ENCODE peak calls at places on chromosome 17, in six cellular contexts. J is GM12891, Z is K562, X is GM12878, H is HepG2, Y is H1. K is an unnamed sample.
A peak's percentile ranks its signal among the peaks of the same experiment; 100 is the strongest.

GRCh38 chr17:65554568-65555223 is 6.8 kb downstream of the AXIN2 start:
- DNase-seq in H (no peak), Y (no peak), X (no peak), Z (no peak), J (no peak), K (no peak)

GRCh38 chr17:17487998-17488397 is 8.2 kb downstream of the RASD1 start:
- DNase-seq in J (no peak), Y (no peak), Z (no peak), X (no peak), H (no peak), K (no peak)

GRCh38 chr17:43936434-43936833 is 5.8 kb downstream of the PPY start:
- DNase-seq in Z (no peak), H (no peak), J (no peak), Y (no peak), X (no peak), K (no peak)

GRCh38 chr17:53932386-53932785 is 109.7 kb downstream of the KIF2B start:
- DNase-seq in Z (no peak), Y (no peak), J (no peak), H (no peak), X (no peak), K (no peak)

GRCh38 chr17:28944343-28944742 is 7.0 kb downstream of the PHF12 start:
- DNase-seq in Y (no peak), H (no peak), X (no peak), Z (no peak), J (no peak), K (no peak)

GRCh38 chr17:71032746-71033273 is 863.5 kb downstream of the KCNJ2 start:
- DNase-seq in Z (no peak), Y (peak; percentile 76), X (no peak), J (no peak), H (no peak), K (no peak)

GRCh38 chr17:76250141-76250540 is 9.8 kb upstream of the RNF157 start:
- DNase-seq in Y (no peak), X (no peak), J (no peak), H (no peak), Z (no peak), K (no peak)

GRCh38 chr17:57366558-57367351 is 110.4 kb downstream of the MSI2 start:
- DNase-seq in J (no peak), Y (no peak), Z (peak; percentile 35), X (no peak), H (peak; percentile 75), K (no peak)

GRCh38 chr17:50602514-50603235 is 32.0 kb upstream of the ABCC3 start:
- DNase-seq in Y (no peak), X (no peak), J (no peak), Z (no peak), H (no peak), K (no peak)

GRCh38 chr17:82179946-82180475 is 32.6 kb downstream of the CCDC57 start:
- DNase-seq in Z (no peak), H (no peak), X (no peak), Y (no peak), J (no peak), K (no peak)

GRCh38 chr17:70321388-70321787 is 152.1 kb downstream of the KCNJ2 start:
- DNase-seq in X (no peak), Y (no peak), J (no peak), Z (no peak), H (no peak), K (no peak)

GRCh38 chr17:30210901-30211300 is 24.6 kb downstream of the SLC6A4 start:
- DNase-seq in Z (no peak), Y (no peak), H (no peak), X (no peak), J (no peak), K (no peak)

GRCh38 chr17:32551186-32551955 is 64.6 kb downstream of the CDK5R1 start:
- DNase-seq in H (no peak), X (peak; percentile 71), Z (no peak), J (peak; percentile 35), Y (no peak), K (no peak)

GRCh38 chr17:67836205-67836987 is 11.1 kb downstream of the BPTF start:
- DNase-seq in X (no peak), Y (no peak), H (no peak), J (no peak), Z (no peak), K (no peak)

GRCh38 chr17:65600518-65600917 is 39.1 kb upstream of the AXIN2 start:
- DNase-seq in Z (no peak), X (no peak), H (no peak), J (no peak), Y (no peak), K (no peak)

GRCh38 chr17:64418506-64419339 is 28.1 kb upstream of the PECAM1 start:
- DNase-seq in X (no peak), Z (peak; percentile 47), H (peak; percentile 67), Y (peak; percentile 55), J (no peak), K (no peak)

GRCh38 chr17:65074778-65075250 is 18.3 kb upstream of the GNA13 start:
- DNase-seq in Y (no peak), Z (peak; percentile 25), H (peak; percentile 60), J (no peak), X (no peak), K (no peak)

GRCh38 chr17:61002316-61002736 is 324.7 kb downstream of the BCAS3 start:
- DNase-seq in Y (no peak), X (no peak), H (peak; percentile 41), J (no peak), Z (peak; percentile 5), K (no peak)

DNA sequence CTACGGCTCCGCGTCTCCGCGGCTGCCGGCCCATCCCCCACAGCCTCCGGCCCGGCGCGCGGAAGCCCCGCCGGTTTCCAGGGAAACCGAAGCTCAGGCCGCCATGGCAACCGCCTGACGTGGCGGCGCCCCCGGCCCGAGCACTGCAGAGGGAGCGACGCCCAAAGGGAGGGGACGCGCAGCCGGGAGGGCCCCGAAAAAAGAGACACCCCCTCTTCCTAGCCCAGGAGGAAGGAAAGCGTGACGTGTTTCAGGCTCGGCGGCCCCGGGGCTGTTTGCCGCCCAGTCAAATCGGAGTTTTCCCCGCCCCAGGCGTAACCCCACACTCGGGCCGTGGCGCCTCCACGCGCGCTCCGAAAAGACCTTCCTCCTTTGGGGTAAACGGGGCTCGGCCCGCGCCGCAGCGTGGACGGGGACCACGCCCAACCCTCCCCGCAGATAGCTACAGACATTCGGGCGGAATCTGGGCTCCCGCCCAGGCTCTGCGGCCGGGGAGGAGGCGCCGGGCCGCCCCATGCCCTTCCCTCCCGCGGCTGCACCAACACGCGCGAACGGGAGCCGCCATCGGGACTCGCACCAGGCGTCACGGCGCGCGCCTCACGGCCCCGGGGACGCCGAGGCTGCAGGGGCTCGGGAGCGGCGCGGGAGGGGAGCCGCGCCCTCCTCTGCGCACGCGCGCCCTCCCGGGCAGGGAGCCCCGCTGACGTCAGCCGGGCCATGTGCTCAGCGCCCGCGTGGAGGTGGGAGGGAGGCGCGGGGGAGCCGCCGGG is 7.5 kb downstream of the MNT start:
- DNase-seq in Z (peak; percentile 75), Y (peak; percentile 88), H (peak; percentile 42), J (peak; percentile 92), X (no peak), K (peak; percentile 91)
- TF ChIP-seq POLR2A in Z (peak; percentile 67), Y (no peak), H (no peak), J (no peak), X (peak; percentile 67), K (no peak)

DNA sequence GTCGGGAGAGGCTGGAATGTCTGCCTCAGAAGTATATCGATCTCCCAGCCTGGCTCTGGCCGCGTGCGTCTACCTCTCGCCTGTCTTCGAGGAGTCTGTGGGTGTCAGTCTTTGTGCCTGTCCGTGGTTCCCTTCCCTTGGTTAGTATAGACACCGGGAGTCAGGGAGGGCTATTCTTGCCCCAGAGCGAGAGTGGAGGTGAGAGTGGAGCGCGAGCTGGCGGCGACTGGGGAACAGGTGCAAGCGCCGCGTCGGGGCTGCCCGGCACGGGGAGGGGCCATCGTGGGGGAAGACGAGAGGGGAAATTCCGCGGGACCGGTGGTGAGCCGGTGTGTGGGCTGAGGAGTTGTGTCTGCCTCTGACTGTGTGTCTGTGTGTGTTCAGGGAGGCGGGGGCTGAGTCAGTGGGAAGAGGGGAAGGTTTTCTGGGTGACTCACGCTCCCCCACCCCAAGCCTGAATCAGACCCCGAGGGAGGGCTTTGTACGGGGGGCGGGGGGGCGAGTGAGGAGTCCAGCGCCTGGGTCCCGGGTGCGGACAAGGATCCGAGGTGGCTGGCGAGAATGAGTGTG is 8.4 kb downstream of the KDM6B start:
- DNase-seq in H (peak; percentile 56), J (peak; percentile 58), X (no peak), Y (peak; percentile 62), Z (peak; percentile 18), K (peak; percentile 70)
- TF ChIP-seq TAF1 in H (no peak), J (peak; percentile 88), X (peak; percentile 76), Y (no peak), Z (peak; percentile 32), K (peak; percentile 85)

DNA sequence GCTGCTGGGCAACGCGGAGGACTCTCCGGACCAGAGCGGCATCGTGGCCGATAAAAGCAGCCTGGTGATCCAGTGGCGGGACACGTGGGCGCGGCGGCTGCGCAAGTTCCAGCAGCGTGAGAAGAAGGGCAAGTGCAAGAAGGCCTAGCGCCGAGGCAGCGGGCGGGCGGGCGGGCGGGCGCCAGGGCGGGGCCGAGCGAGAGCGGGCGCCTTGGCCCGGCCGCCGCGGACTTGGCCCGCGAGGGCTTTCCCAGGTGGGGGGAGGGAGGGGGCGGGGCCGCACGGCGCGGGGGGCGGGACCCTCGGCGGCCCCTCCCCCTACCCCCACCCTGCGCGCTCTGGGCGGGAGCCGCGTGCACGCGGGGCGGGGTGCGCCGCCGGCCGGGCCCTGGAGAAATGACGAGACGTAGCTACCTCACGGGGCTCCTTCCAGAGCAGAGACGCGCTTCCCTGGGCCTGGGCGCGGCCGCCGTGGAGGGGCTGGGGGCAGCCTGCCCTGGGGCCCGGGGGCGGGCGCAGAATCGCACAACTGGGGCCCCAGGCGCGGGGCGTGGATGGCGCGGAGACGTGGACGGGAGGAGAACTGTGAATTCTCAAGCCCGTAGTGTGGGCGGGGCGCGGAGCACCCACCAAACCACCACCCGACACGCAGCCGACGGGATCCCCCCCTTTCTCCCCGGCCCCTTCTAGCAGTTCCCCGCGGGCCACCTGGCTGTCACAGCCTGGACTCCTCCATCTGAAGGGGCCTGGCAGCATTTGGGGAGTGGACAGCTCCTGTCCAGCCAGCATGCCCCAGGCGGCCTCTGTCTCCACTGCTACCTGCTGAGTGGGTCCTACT is 218.7 kb downstream of the NTN1 start:
- DNase-seq in H (no peak), X (no peak), Y (peak; percentile 71), Z (peak; percentile 95), J (peak; percentile 93), K (peak; percentile 91)
- TF ChIP-seq POLR2A in H (no peak), X (peak; percentile 29), Y (no peak), Z (no peak), J (no peak), K (no peak)

DNA sequence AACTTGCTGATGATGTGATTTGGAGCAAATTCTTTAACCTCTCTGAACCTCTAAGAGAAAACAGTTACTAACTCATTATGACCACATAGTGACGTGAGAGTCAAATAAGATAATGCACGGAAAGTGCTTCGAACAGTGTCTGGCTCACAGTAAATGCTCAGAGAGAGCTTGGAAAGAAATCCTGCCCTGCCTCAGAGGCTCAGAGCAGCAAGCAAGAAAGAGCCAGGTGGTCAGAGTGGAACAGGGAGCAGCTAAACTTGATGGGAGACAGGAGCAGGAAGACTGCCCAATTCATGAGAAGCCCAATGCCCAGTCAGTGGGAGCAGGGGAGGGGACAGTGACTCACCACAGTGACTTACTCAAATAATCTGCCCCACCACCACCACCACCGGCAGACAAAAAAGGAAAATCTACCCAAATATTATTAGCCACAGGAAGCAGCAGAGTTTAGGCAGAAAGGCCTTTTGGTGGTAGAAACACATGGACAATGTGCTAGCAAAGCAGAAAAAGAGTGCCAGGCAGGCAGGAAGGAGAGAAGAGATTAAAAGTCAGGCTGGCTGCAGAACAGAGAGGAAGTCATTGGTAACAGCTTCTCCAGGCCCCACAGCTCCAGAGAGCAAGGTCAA is 24.0 kb upstream of the CCL1 start:
- DNase-seq in Y (no peak), Z (no peak), X (no peak), J (no peak), H (no peak), K (no peak)
- TF ChIP-seq TAF1 in Y (no peak), Z (no peak), X (no peak), J (no peak), H (no peak), K (no peak)

K was measured in GM12892.